ENCODE peak calls at places on chromosome 15, in six cellular contexts. U is HCT116, M is K562, E is HepG2, L is SK-N-SH, S is GM12878. T is an unnamed sample.

GRCh38 chr15:25437751-25438600 is 848 bp downstream of the UBE3A start:
- DNase-seq in U (peak), M (peak), E (peak), L (peak), S (no peak), T (peak)

GRCh38 chr15:58203537-58203936 is 65.4 kb downstream of the AQP9 start:
- DNase-seq in U (no peak), M (peak), E (no peak), L (peak), S (no peak), T (no peak)

GRCh38 chr15:75738647-75739325 is 26.1 kb upstream of the CSPG4 start:
- DNase-seq in U (peak), M (peak), E (peak), L (peak), S (peak), T (peak)

GRCh38 chr15:66721501-66721937 is 19.5 kb downstream of the SMAD6 start:
- DNase-seq in U (no peak), M (peak), E (no peak), L (no peak), S (no peak), T (no peak)

GRCh38 chr15:79243723-79244122 is 38.8 kb upstream of the ANKRD34C start:
- DNase-seq in U (no peak), M (no peak), E (no peak), L (no peak), S (no peak), T (no peak)

GRCh38 chr15:90710436-90710835 is 6.7 kb upstream of the BLM start:
- DNase-seq in U (no peak), M (peak), E (no peak), L (peak), S (no peak), T (no peak)

GRCh38 chr15:58138106-58138505 is at the start of gene AQP9:
- DNase-seq in U (no peak), M (no peak), E (no peak), L (no peak), S (no peak), T (no peak)

GRCh38 chr15:68497206-68497910 is 65.4 kb upstream of the ITGA11 start:
- DNase-seq in U (no peak), M (no peak), E (no peak), L (no peak), S (no peak), T (no peak)

GRCh38 chr15:42394131-42394530 is 34.8 kb downstream of the CAPN3 start:
- DNase-seq in U (no peak), M (no peak), E (no peak), L (no peak), S (no peak), T (no peak)

GRCh38 chr15:23912191-23912590 is 225.1 kb upstream of the NDN start:
- DNase-seq in U (no peak), M (no peak), E (no peak), L (peak), S (no peak), T (peak)

GRCh38 chr15:45331977-45332376 is 46.4 kb downstream of the GATM start:
- DNase-seq in U (no peak), M (no peak), E (no peak), L (no peak), S (no peak), T (no peak)

GRCh38 chr15:69954726-69955125 is 143.0 kb downstream of the TLE3 start:
- DNase-seq in U (no peak), M (no peak), E (no peak), L (no peak), S (no peak), T (no peak)
- TF ChIP-seq JUND in U (no peak), M (no peak), E (no peak), L (no peak), S (no peak), T (no peak)

GRCh38 chr15:71013446-71013845 is 101.8 kb upstream of the THSD4 start:
- DNase-seq in U (no peak), M (no peak), E (no peak), L (no peak), S (no peak), T (no peak)
- TF ChIP-seq JUND in U (no peak), M (no peak), E (no peak), L (no peak), S (no peak), T (no peak)

DNA sequence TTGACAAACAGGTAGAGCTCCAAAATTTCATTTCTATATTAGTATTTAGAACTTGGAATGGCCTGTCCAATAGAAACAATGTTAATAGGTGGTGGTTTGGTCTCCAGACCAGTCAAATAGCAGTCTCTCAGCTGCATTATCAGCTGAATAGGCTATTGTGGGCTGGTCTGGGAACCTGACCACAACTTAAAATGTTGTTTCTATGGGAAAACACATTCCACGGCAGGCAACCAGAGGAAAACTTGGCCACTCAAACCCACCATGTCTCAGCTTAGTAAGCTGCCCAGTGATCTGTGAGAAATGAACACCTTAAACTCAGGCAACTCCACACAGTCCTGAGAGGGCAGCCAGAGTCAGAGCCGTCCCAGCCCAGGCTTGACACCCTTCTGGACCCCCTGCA is 20.4 kb downstream of the FBN1 start:
- DNase-seq in U (no peak), M (no peak), E (no peak), L (no peak), S (no peak), T (no peak)
- TF ChIP-seq JUND in U (no peak), M (no peak), E (no peak), L (no peak), S (no peak), T (no peak)

DNA sequence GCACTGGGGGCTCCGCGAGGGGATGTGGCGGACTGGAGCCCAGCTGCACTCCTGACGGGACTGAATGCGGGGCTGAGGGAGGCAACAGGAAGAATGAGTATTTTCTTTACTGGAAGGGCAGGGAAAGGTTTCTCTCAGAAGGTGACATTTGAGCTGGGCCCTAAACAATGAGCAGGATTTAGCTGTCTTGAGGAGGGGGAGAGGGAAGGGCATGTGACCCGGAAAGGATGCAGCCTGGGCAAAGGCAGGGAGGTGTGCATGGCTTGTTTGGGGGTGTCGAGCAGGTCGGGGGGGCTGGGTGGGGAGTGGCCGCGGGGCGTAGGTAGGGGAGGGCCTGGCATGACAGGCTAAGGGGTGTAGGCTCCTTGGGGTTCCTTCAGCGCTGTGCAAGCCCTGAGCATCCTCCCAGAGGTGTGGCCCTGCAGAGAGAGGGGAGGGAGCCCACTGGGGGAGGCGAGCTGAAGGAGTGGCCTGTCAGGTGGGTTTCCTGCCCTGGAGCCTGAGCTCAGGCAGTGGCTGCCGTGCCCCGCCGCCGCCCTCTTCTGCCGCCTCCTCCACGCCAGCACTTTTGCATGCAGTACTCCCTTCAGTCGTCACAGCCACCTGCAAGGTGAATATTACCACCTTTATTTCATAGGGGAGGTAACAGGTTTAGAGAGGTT is 17.2 kb upstream of the ANKDD1A start:
- DNase-seq in U (no peak), M (no peak), E (no peak), L (no peak), S (peak), T (no peak)
- TF ChIP-seq JUND in U (no peak), M (no peak), E (no peak), L (no peak), S (no peak), T (no peak)

DNA sequence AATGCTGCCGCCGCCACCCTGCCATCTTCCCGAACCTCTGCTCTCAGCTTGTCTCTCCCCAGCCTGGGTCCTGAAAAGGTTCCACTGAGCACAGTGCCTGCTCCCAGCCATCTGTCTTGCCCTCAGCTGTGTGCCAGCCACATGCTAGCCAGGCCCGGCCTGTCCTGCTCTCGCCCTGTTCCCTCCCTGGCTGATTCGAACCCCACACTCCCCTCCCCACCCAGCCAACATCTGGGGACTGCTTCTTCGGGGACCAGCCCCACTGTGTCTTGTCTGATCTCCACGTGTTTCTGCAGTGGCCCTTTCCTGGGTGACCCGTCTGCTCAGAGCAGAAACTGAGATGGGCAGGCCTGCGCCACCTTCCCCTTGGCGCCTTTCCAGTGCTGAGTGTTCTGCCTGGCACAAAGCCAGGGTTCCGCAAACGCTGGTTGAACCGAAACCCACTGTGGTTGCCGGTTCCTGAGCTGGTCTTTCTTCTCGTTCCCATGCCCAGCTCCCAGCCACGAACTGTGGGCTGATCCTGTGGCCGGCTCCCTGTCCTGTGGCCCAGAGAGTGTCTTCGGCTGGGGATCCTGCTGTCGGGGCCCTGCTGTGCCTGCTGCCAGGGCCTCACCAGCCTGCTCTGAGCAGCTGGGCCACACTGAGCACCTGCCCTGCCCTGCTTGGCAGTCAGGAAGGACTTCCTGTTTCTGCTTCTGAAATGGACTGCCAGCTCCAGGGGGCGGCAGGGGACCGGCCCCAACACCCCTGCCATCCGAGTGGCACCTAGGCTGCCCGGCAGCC is 62.7 kb upstream of the KLF13 start:
- DNase-seq in U (no peak), M (no peak), E (no peak), L (peak), S (peak), T (no peak)
- TF ChIP-seq JUND in U (no peak), M (no peak), E (no peak), L (no peak), S (no peak), T (no peak)

DNA sequence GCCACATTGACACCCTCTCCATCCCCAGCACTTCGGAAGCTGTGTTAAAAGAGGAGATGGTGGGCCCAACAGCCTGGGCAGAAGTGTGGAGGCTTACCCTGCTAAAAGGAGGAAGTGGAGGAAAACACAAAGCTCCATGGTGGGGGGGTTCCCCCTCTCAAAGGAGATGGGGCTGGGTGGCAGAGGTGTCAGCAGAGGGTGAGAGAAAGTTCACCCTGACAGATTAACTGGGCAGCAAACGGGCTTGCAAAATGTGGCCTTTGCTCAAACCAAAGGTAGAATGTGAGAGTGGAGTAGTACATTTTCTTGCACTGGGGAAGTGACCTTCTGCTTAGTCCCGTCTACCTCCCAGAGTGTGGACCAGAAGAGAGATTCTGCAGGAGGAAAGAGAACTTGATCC is 44.7 kb downstream of the MYO1E start:
- DNase-seq in U (no peak), M (no peak), E (no peak), L (no peak), S (no peak), T (no peak)
- TF ChIP-seq JUND in U (no peak), M (no peak), E (no peak), L (no peak), S (no peak), T (no peak)

DNA sequence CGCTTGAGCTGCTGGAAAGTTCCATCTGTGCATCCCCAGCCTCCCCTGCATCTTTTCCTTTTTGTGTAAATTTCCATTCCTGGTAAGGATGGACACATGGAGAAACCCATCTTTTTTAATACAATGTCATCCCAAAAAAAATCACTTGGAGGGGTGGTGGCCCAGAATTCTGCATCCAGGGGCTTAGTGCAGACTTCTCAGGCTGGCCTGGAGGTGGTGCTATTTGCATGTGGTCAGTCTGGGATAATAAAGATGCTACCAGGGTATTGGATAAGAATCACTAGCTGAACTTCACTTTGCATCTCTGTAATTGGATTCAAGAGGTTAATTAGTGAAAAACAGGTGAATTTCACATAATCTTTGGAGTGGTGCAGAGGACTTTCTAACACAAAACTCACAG is 1.8 kb upstream of the ZSCAN2 start:
- DNase-seq in U (peak), M (peak), E (peak), L (peak), S (no peak), T (peak)
- TF ChIP-seq JUND in U (no peak), M (no peak), E (no peak), L (no peak), S (no peak), T (no peak)

GRCh38 chr15:63501256-63502089 is 2.9 kb upstream of the USP3 start:
- DNase-seq in U (no peak), M (no peak), E (peak), L (no peak), S (no peak), T (peak)
- TF ChIP-seq JUND in U (no peak), M (no peak), E (no peak), L (no peak), S (no peak), T (no peak)

GRCh38 chr15:92637621-92638020 is 18.0 kb downstream of the FAM174B start:
- DNase-seq in U (no peak), M (no peak), E (no peak), L (no peak), S (no peak), T (no peak)
- TF ChIP-seq JUND in U (no peak), M (no peak), E (no peak), L (no peak), S (no peak), T (no peak)